ENCODE peak calls at places on chromosomes 2 and 18, in seven cellular contexts. Q, G, A, S, P, U and K are unnamed samples.
A peak's percentile ranks its signal among the peaks of the same experiment; 100 is the strongest.

GRCh38 chr2:175035806-175036205 is 30.6 kb upstream of the CHN1 start:
- DNase-seq in Q (no peak), G (no peak), A (no peak), S (no peak), P (no peak), U (no peak), K (no peak)

GRCh38 chr2:73933194-73933593 is 6.5 kb downstream of the DGUOK start:
- DNase-seq in Q (no peak), G (no peak), A (no peak), S (no peak), P (no peak), U (no peak), K (no peak)

GRCh38 chr2:176234966-176235365 is 34.3 kb upstream of the MTX2 start:
- DNase-seq in Q (no peak), G (no peak), A (no peak), S (no peak), P (no peak), U (no peak), K (no peak)

GRCh38 chr2:16656784-16657391 is 8.7 kb downstream of the CYRIA start:
- DNase-seq in Q (peak; percentile 39), G (no peak), A (peak; percentile 65), S (no peak), P (peak; percentile 56), U (no peak), K (peak; percentile 74)

GRCh38 chr2:109457366-109457765 is 156.4 kb downstream of the SEPTIN10 start:
- DNase-seq in Q (no peak), G (peak; percentile 4), A (no peak), S (no peak), P (no peak), U (no peak), K (no peak)

GRCh38 chr2:207403950-207404349 is 125.8 kb upstream of the CREB1 start:
- DNase-seq in Q (no peak), G (no peak), A (no peak), S (peak; percentile 52), P (no peak), U (no peak), K (no peak)

GRCh38 chr2:194962254-194962653 is 694.8 kb upstream of the SLC39A10 start:
- DNase-seq in Q (no peak), G (no peak), A (no peak), S (no peak), P (no peak), U (no peak), K (no peak)

GRCh38 chr2:29920130-29920577 is 1.2 kb downstream of the ALK start:
- DNase-seq in Q (peak; percentile 53), G (peak; percentile 77), A (no peak), S (peak; percentile 11), P (peak; percentile 54), U (peak; percentile 86), K (peak; percentile 60)

DNA sequence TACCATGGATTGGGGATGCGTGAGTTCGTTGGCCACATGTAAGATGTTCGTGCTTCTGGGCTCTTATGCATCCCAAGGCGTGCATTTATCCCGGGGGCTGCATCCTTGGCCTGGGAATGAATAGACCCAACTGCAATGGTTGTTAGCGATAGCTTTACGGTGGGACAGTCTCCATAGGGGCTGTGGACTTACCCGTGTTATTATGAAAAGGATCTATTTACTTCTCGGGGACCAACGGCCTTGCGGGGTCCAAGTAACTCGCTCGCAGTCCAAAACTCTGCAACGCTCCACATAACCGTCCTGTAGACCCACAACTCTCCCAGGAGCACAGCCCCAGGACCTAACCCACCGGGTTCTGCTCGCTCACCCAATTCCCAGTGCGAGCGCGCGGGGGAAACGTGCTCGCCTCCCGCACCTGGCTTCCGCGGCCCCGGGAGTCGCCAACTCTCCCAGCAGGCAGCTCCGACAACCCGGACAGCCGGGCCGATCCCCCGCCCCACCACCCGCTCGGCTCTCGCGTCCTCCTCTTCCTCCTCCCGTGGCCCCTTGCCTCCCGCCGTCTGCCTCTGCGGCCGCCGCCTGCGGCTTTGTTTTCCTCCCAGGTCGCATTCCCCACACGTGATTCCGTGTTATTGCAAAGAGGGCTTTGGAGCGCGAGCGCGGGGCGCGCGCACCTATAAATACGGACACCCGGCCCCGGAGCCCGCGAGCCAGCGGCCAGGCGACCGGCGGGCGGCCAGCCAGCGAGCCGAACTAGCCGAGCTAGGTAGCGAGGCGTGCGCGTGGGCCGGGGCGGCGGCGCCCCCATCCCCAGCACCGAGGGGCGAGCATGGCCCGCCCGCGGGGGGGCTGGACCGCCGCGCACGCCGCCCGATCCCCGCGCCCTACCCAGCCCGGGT is at the start of gene CABLES1:
- DNase-seq in Q (peak; percentile 60), G (peak; percentile 89), A (peak; percentile 21), S (peak; percentile 55), P (peak; percentile 53), U (peak; percentile 90), K (peak; percentile 74)
- TF ChIP-seq CTCF in Q (no peak), G (no peak), A (no peak), S (no peak), P (no peak), U (no peak), K (no peak)

GRCh38 chr18:58567453-58568196 is 61.3 kb downstream of the ALPK2 start:
- DNase-seq in Q (peak; percentile 36), G (no peak), A (no peak), S (peak; percentile 97), P (no peak), U (no peak), K (no peak)

GRCh38 chr18:58562146-58562998 is 66.5 kb downstream of the ALPK2 start:
- DNase-seq in Q (no peak), G (no peak), A (no peak), S (no peak), P (no peak), U (no peak), K (no peak)

GRCh38 chr18:58559427-58560186 is 69.3 kb downstream of the ALPK2 start:
- DNase-seq in Q (no peak), G (no peak), A (no peak), S (peak; percentile 44), P (no peak), U (no peak), K (no peak)

GRCh38 chr18:58565021-58565420 is 63.9 kb downstream of the ALPK2 start:
- DNase-seq in Q (no peak), G (no peak), A (peak; percentile 42), S (no peak), P (peak; percentile 61), U (no peak), K (peak; percentile 57)

GRCh38 chr18:58562999-58563667 is 65.8 kb downstream of the ALPK2 start:
- DNase-seq in Q (no peak), G (no peak), A (no peak), S (no peak), P (peak; percentile 63), U (no peak), K (peak; percentile 58)
- TF ChIP-seq CTCF in Q (no peak), G (no peak), A (no peak), S (no peak), P (peak; percentile 8), U (no peak), K (no peak)

DNA sequence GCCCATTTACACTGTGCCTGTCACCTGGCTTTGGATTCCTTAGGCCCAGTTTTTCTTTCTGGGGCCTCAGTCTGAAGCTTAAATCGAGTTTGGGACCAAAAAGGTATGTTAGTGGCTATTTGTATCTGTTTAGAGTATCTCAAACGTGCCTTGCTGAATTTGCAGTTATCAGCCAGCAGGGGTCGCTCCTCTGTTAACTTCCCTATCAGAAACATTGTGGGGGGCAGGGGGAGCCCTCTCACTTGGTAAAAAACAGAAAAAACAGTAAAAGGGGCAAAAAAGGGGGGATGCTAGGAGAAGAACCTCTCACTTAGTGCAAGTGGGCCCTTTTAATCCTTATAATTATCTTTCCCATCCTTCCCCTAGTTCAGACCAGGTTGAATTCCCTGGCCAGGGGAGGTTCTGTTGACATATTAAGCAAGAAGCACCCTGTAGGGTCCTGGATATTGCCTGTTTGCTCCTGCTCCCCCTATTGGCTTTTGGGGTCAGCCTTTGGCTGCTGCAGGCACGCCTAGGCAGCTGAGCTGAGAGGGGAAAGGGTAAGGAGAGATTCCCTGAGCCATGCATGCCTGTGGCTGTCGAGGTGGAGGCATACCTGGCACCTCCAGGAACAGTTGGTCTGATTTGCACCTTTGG is 8.8 kb upstream of the IFIH1 start:
- DNase-seq in Q (no peak), G (no peak), A (no peak), S (peak; percentile 31), P (peak; percentile 13), U (no peak), K (no peak)
- TF ChIP-seq CTCF in Q (peak; percentile 11), G (peak; percentile 44), A (peak; percentile 11), S (peak; percentile 55), P (peak; percentile 39), U (peak; percentile 16), K (no peak)

GRCh38 chr18:72700961-72701710 is 157.0 kb upstream of the CBLN2 start:
- DNase-seq in Q (no peak), G (no peak), A (no peak), S (peak; percentile 40), P (no peak), U (no peak), K (no peak)
- TF ChIP-seq CTCF in Q (peak; percentile 25), G (peak; percentile 17), A (no peak), S (peak; percentile 13), P (peak; percentile 50), U (no peak), K (no peak)

DNA sequence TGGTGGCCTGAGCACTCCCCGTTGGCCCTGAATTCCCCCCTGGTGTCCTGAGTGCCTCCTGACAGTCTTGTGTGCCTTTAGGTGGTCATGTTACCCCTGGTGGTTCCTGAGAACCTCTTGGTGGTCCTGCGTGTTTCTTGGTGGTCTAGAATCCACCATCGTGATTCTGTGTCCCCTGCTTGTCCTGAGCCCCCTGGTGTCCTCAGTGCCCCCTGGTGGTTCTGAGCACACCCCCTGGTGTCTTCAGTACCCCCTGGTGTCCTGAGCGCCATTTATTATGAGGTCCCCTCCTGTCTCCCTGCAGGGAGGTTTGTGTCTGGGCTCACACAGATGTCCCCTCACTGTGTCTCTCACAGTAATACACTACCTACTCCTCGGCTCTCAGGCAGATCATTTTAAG is 61.3 kb upstream of the MAL start:
- DNase-seq in Q (no peak), G (no peak), A (no peak), S (no peak), P (no peak), U (no peak), K (no peak)
- TF ChIP-seq CTCF in Q (no peak), G (no peak), A (no peak), S (no peak), P (no peak), U (no peak), K (no peak)

DNA sequence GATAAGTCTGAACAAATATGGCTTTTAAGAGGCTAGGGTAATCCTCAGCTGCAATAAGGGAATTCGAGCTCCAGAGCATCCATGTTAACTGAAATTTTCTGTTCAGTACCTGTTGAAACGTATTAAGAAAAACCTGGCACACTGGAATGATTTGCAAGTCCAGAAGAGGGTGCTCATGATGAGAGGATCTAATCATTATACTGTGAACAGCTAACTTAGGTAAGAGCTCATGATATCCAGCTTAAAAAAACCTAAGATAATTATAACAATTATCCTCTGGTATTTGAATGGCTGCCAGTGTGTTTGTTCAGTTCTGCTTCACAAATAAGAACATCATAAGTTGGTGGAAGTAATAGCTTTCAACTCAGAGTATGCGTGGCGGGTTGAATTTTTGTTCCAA is 1118.3 kb upstream of the DDX18 start:
- DNase-seq in Q (no peak), G (no peak), A (no peak), S (no peak), P (no peak), U (no peak), K (no peak)
- TF ChIP-seq CTCF in Q (no peak), G (no peak), A (no peak), S (no peak), P (no peak), U (no peak), K (no peak)